ENCODE peak calls at places on chromosomes 11 and 22, in nine cellular contexts. W, Y, X, L, Q, B, F, I and C are unnamed samples.

GRCh38 chr11:71488968-71489265 is 35.9 kb downstream of the NADSYN1 start:
- DNase-seq in W (no peak), Y (no peak), X (no peak), L (no peak), Q (no peak), B (no peak), F (no peak), I (no peak), C (no peak)

GRCh38 chr11:73270089-73270854 is 1.9 kb upstream of the P2RY6 start:
- DNase-seq in W (no peak), Y (no peak), X (no peak), L (no peak), Q (no peak), B (no peak), F (no peak), I (peak; percentile 49), C (no peak)

GRCh38 chr11:119107538-119108150 is 500 bp downstream of the C2CD2L start:
- DNase-seq in W (no peak), Y (peak; percentile 22), X (no peak), L (no peak), Q (no peak), B (no peak), F (no peak), I (peak; percentile 68), C (no peak)

GRCh38 chr11:19389787-19390303 is 149.1 kb upstream of the E2F8 start:
- DNase-seq in W (no peak), Y (no peak), X (peak; percentile 27), L (no peak), Q (no peak), B (no peak), F (no peak), I (no peak), C (no peak)

GRCh38 chr11:45751430-45751829 is 53.5 kb upstream of the SLC35C1 start:
- DNase-seq in W (no peak), Y (no peak), X (no peak), L (no peak), Q (no peak), B (no peak), F (peak; percentile 88), I (no peak), C (no peak)

GRCh38 chr22:49907807-49908206 is 10.4 kb downstream of the ALG12 start:
- DNase-seq in W (no peak), Y (no peak), X (no peak), L (no peak), Q (no peak), B (no peak), F (no peak), I (peak; percentile 55), C (no peak)

GRCh38 chr11:57290288-57290687 is 34.5 kb downstream of the TNKS1BP1 start:
- DNase-seq in W (no peak), Y (no peak), X (peak; percentile 85), L (no peak), Q (no peak), B (no peak), F (no peak), I (no peak), C (no peak)

GRCh38 chr11:69444381-69445130 is 36.9 kb upstream of the LINC01488 start:
- DNase-seq in W (no peak), Y (no peak), X (peak; percentile 93), L (peak; percentile 50), Q (peak; percentile 70), B (peak; percentile 76), F (peak; percentile 60), I (peak; percentile 91), C (peak; percentile 76)

GRCh38 chr22:46542011-46542985 is 4.9 kb upstream of the CELSR1 start:
- DNase-seq in W (no peak), Y (peak; percentile 64), X (peak; percentile 50), L (peak; percentile 70), Q (peak; percentile 70), B (no peak), F (peak; percentile 87), I (peak; percentile 90), C (peak; percentile 69)

GRCh38 chr22:24146190-24146616 is 35.1 kb upstream of the SUSD2 start:
- DNase-seq in W (no peak), Y (peak; percentile 31), X (peak; percentile 83), L (peak; percentile 85), Q (no peak), B (peak; percentile 55), F (peak; percentile 75), I (peak; percentile 92), C (peak; percentile 45)

GRCh38 chr22:29870574-29870973 is 12.4 kb upstream of the MTMR3 start:
- DNase-seq in W (no peak), Y (no peak), X (no peak), L (no peak), Q (no peak), B (no peak), F (no peak), I (no peak), C (no peak)

GRCh38 chr11:17063171-17064002 is 14.1 kb downstream of the RPS13 start:
- DNase-seq in W (no peak), Y (peak; percentile 16), X (peak; percentile 27), L (peak; percentile 51), Q (peak; percentile 64), B (no peak), F (peak; percentile 85), I (peak; percentile 82), C (peak; percentile 79)

GRCh38 chr22:17920145-17920605 is 104.2 kb downstream of the MICAL3 start:
- DNase-seq in W (no peak), Y (no peak), X (peak; percentile 62), L (peak; percentile 36), Q (peak; percentile 76), B (no peak), F (peak; percentile 69), I (no peak), C (peak; percentile 93)
- TF ChIP-seq CTCF in W (peak; percentile 11), Y (no peak), X (peak; percentile 2), L (no peak), Q (no peak), B (no peak), F (no peak), I (peak; percentile 6), C (peak; percentile 31)

DNA sequence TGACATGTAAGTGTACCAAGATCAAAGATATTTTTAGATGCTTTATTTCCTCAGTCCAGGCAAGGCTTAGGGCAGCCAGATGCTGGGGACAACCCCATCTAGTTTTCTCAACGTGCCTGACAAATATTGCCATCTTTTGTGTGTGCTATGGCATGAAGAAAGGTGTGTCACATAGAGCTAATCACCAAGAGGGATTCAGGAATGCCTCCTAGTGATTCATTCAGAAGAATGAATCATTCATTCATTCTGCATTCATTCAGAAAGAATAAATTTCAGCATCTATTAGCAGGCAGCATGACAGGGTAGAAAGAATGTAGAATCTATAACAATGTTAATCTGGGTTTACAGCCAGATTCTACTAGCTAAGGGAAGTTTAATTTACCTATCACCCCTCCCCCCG is 75.4 kb upstream of the LRRC4C start:
- DNase-seq in W (no peak), Y (no peak), X (no peak), L (no peak), Q (no peak), B (no peak), F (no peak), I (no peak), C (no peak)
- H3K27ac ChIP-seq in W (no peak overlapping the region), Y (no peak overlapping the region), X (no peak overlapping the region), L (no peak overlapping the region), Q (no peak overlapping the region), B (no peak overlapping the region), F (no peak overlapping the region), I (no peak overlapping the region), C (no peak overlapping the region)

GRCh38 chr11:61581030-61581928 is at the start of gene SYT7:
- DNase-seq in W (peak; percentile 97), Y (peak; percentile 88), X (peak; percentile 96), L (peak; percentile 95), Q (peak; percentile 96), B (peak; percentile 96), F (peak; percentile 98), I (peak; percentile 97), C (peak; percentile 97)
- TF ChIP-seq CTCF in W (peak; percentile 47), Y (no peak), X (peak; percentile 25), L (no peak), Q (peak; percentile 22), B (no peak), F (no peak), I (peak; percentile 10), C (no peak)

GRCh38 chr22:35380013-35380412 is 883 bp upstream of the HMOX1 start:
- DNase-seq in W (no peak), Y (no peak), X (peak; percentile 17), L (no peak), Q (no peak), B (no peak), F (no peak), I (no peak), C (no peak)
- H3K27ac ChIP-seq in W (peak overlapping the region; percentile 74), Y (no peak overlapping the region), X (peak overlapping the region; percentile 22), L (no peak overlapping the region), Q (peak overlapping the region; percentile 70), B (no peak overlapping the region), F (no peak overlapping the region), I (peak overlapping the region; percentile 49), C (no peak overlapping the region)